ENCODE peak calls at places on chromosomes 11 and 22, in four cellular contexts. Q is WTC11, B is K562, G is A549. L is an unnamed sample.
A peak's percentile ranks its signal among the peaks of the same experiment; 100 is the strongest.

GRCh38 chr11:90251599-90251998 is 28.8 kb upstream of the CHORDC1 start:
- DNase-seq in Q (no peak), B (no peak), G (no peak), L (no peak)

GRCh38 chr22:36198936-36199616 is 2.5 kb downstream of the APOL4 start:
- DNase-seq in Q (no peak), B (no peak), G (no peak), L (peak; percentile 24)

GRCh38 chr22:34308101-34308500 is 387.8 kb upstream of the LARGE1 start:
- DNase-seq in Q (no peak), B (no peak), G (no peak), L (no peak)

GRCh38 chr11:111944651-111945051 is 7.5 kb downstream of the DIXDC1 start:
- DNase-seq in Q (no peak), B (no peak), G (peak; percentile 57), L (no peak)

GRCh38 chr11:36243641-36244040 is 45.6 kb downstream of the COMMD9 start:
- DNase-seq in Q (no peak), B (no peak), G (no peak), L (no peak)

GRCh38 chr11:71446942-71447688 is 1.1 kb downstream of the DHCR7 start:
- DNase-seq in Q (no peak), B (no peak), G (peak; percentile 18), L (peak; percentile 73)

GRCh38 chr22:22988150-22988549 is 82.2 kb upstream of the GNAZ start:
- DNase-seq in Q (no peak), B (peak; percentile 31), G (no peak), L (no peak)

GRCh38 chr11:2885017-2885675 is 429 bp downstream of the CDKN1C start:
- DNase-seq in Q (peak; percentile 66), B (peak; percentile 76), G (peak; percentile 64), L (no peak)

GRCh38 chr11:6443269-6444003 is 2.6 kb upstream of the HPX start:
- DNase-seq in Q (peak; percentile 68), B (peak; percentile 77), G (peak; percentile 36), L (peak; percentile 28)

GRCh38 chr11:67267188-67268035 is 1.1 kb downstream of the GRK2 start:
- DNase-seq in Q (no peak), B (peak; percentile 61), G (no peak), L (peak; percentile 61)

GRCh38 chr11:126311464-126312291 is 7.8 kb downstream of the DCPS start:
- DNase-seq in Q (no peak), B (no peak), G (no peak), L (no peak)

GRCh38 chr22:44147821-44148574 is 32.7 kb upstream of the PARVG start:
- DNase-seq in Q (peak; percentile 84), B (no peak), G (no peak), L (no peak)

GRCh38 chr11:78907636-78908035 is 333.0 kb upstream of the NARS2 start:
- DNase-seq in Q (no peak), B (no peak), G (no peak), L (no peak)

GRCh38 chr11:67276821-67277230 is 10.6 kb downstream of the GRK2 start:
- DNase-seq in Q (peak; percentile 49), B (peak; percentile 71), G (no peak), L (no peak)

GRCh38 chr11:61413496-61413895 is 16.3 kb downstream of the CPSF7 start:
- DNase-seq in Q (no peak), B (no peak), G (no peak), L (no peak)

GRCh38 chr22:42714768-42715430 is 5.8 kb downstream of the A4GALT start:
- DNase-seq in Q (no peak), B (peak; percentile 18), G (no peak), L (no peak)

GRCh38 chr22:39598017-39598965 is 27.7 kb downstream of the CACNA1I start:
- DNase-seq in Q (peak; percentile 97), B (peak; percentile 98), G (peak; percentile 40), L (no peak)

GRCh38 chr22:40797427-40797826 is 21.7 kb downstream of the SLC25A17 start:
- DNase-seq in Q (no peak), B (no peak), G (no peak), L (no peak)

GRCh38 chr11:80598905-80599304 is 1158.1 kb upstream of the TENM4 start:
- DNase-seq in Q (no peak), B (no peak), G (no peak), L (no peak)

GRCh38 chr11:60871378-60872061 is 4.2 kb downstream of the ZP1 start:
- DNase-seq in Q (no peak), B (no peak), G (no peak), L (no peak)

GRCh38 chr22:38153821-38154562 is 27.6 kb downstream of the PLA2G6 start:
- DNase-seq in Q (no peak), B (no peak), G (no peak), L (peak; percentile 32)

DNA sequence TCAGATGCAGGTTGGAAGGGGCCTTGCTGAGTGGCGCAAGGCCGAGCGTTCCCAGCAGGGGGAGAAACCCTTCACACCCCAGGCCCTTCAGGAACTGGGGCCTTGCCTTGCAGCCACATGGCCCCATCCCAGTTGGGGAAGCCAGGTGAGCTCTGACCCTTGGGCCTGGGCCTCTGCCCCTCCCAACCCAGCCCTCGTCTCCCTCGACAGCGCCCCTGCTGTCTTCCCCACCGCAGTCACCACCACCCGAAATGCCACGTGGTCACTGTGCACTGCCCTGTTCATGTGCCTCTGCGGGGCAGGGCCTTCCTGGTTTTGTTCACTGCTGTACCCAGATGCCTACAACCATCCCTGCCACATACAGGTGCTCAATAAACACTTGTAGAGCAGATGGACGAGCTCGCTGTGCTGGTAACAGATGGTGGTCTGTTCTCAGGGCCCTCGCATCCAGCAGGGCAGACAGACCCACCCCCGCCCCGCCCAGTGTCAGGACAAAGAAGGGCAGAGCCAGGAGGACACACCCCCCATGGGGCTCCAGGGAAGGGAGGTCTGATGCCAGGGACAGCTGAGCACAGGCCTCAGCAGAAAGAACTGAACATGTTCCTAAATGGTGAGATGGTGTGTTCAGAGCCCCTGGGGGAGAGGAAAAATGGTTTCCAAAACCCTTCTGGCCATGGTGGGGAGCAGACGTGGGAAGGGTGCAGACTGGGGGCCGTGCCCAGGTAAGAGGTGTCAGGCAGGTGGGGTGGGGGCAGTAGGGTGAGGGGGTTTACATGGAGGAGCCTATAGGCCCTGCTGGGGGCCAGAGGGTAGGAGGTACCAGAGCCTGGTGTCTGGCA is 3.7 kb downstream of the POLR2L start:
- DNase-seq in Q (peak; percentile 56), B (no peak), G (peak; percentile 86), L (peak; percentile 82)
- TF ChIP-seq HMGXB4 in Q (no peak), B (no peak), G (no peak), L (peak; percentile 86)

GRCh38 chr22:30636226-30637077 is 871 bp downstream of the SLC35E4 start:
- DNase-seq in Q (peak; percentile 25), B (no peak), G (peak; percentile 15), L (no peak)
- TF ChIP-seq HMGXB4 in Q (no peak), B (no peak), G (no peak), L (no peak)

DNA sequence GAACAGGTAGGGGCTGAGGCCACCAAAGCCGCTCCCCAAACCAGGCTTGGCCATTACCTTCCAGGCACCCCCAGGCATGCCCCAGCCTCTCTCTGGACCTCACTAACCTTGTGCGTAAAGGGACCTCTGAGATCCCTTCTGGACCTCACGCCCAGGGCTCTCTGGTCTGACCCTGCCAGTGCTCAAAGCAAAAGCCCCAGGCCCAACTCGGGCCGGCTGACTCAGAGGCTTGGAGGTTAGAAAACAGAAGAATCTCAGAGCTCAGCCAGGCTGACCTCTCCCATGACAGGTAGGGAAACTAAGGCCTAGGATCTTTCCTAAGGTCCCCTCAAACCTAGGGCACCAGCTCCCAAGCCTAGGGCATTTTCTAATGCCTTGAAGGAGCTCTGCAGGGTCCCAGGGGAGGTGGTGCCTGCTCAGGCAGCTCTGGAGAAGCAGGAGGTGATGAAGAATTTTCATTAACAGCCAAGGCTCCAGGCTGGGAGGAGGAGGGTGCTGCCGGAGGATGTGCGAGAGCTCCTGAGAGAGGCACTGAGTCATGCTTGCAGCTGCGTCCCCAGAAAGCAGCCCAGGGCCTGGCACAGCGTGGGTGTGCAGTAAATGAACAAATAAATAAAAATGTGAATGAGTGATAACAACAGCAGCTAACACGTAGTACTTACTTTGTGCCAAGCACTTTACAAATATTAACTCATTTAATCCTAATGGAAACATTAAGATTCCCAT is 25.6 kb downstream of the ARRB1 start:
- DNase-seq in Q (no peak), B (no peak), G (peak; percentile 84), L (no peak)
- TF ChIP-seq HMGXB4 in Q (no peak), B (no peak), G (no peak), L (no peak)

GRCh38 chr11:45993438-45994064 is 71.1 kb downstream of the LARGE2 start:
- DNase-seq in Q (no peak), B (peak; percentile 48), G (no peak), L (no peak)
- TF ChIP-seq HMGXB4 in Q (no peak), B (no peak), G (no peak), L (no peak)

GRCh38 chr11:99019676-99020075 is 1.1 kb upstream of the CNTN5 start:
- DNase-seq in Q (no peak), B (no peak), G (no peak), L (no peak)

GRCh38 chr11:99015634-99016454 is 4.9 kb upstream of the CNTN5 start:
- DNase-seq in Q (no peak), B (peak; percentile 49), G (peak; percentile 39), L (peak; percentile 40)

GRCh38 chr11:99020324-99021225 is at the start of gene CNTN5:
- DNase-seq in Q (peak; percentile 68), B (peak; percentile 10), G (peak; percentile 15), L (peak; percentile 22)
- TF ChIP-seq HMGXB4 in Q (no peak), B (no peak), G (no peak), L (no peak)

L was measured in HepG2.